ENCODE peak calls at places on chromosomes 3 and 15, in five cellular contexts. One of them, this sample, is unnamed.

GRCh38 chr15:59170295-59170881 is 36.3 kb upstream of the LDHAL6B start:
- DNase-seq in GM23248: peak; percentile 93
- DNase-seq in tibial artery: peak; percentile 78
- DNase-seq in kidney: peak; percentile 94
- DNase-seq in endothelial cell of umbilical vein: peak; percentile 63
- DNase-seq in this sample: no peak

GRCh38 chr3:148077318-148077923 is 620.3 kb upstream of the AGTR1 start:
- DNase-seq in GM23248: peak; percentile 51
- DNase-seq in tibial artery: no peak
- DNase-seq in kidney: no peak
- DNase-seq in endothelial cell of umbilical vein: peak; percentile 48
- DNase-seq in this sample: peak; percentile 16

GRCh38 chr3:69827127-69827526 is 87.9 kb downstream of the MITF start:
- DNase-seq in GM23248: no peak
- DNase-seq in tibial artery: no peak
- DNase-seq in kidney: no peak
- DNase-seq in endothelial cell of umbilical vein: no peak
- DNase-seq in this sample: no peak

GRCh38 chr15:61050844-61051569 is 178.1 kb downstream of the RORA start:
- DNase-seq in GM23248: peak; percentile 40
- DNase-seq in tibial artery: no peak
- DNase-seq in kidney: no peak
- DNase-seq in endothelial cell of umbilical vein: no peak
- DNase-seq in this sample: no peak

GRCh38 chr3:23926736-23927135 is 9.8 kb downstream of the RPL15 start:
- DNase-seq in GM23248: no peak
- DNase-seq in tibial artery: no peak
- DNase-seq in kidney: no peak
- DNase-seq in endothelial cell of umbilical vein: no peak
- DNase-seq in this sample: no peak

GRCh38 chr15:46408312-46408711 is 773.5 kb downstream of the SQOR start:
- DNase-seq in GM23248: no peak
- DNase-seq in tibial artery: no peak
- DNase-seq in kidney: no peak
- DNase-seq in endothelial cell of umbilical vein: no peak
- DNase-seq in this sample: no peak

GRCh38 chr15:69719527-69719926 is 266.9 kb downstream of the RPLP1 start:
- DNase-seq in GM23248: no peak
- DNase-seq in tibial artery: peak; percentile 48
- DNase-seq in kidney: no peak
- DNase-seq in endothelial cell of umbilical vein: no peak
- DNase-seq in this sample: no peak

GRCh38 chr3:146280859-146281258 is 30.0 kb upstream of the PLSCR4 start:
- DNase-seq in GM23248: peak; percentile 54
- DNase-seq in tibial artery: no peak
- DNase-seq in kidney: no peak
- DNase-seq in endothelial cell of umbilical vein: no peak
- DNase-seq in this sample: peak; percentile 27

GRCh38 chr3:47096955-47097354 is 67.0 kb downstream of the SETD2 start:
- DNase-seq in GM23248: peak; percentile 79
- DNase-seq in tibial artery: no peak
- DNase-seq in kidney: no peak
- DNase-seq in endothelial cell of umbilical vein: no peak
- DNase-seq in this sample: peak; percentile 37

GRCh38 chr3:120791958-120792357 is 49.4 kb downstream of the GTF2E1 start:
- DNase-seq in GM23248: peak; percentile 57
- DNase-seq in tibial artery: no peak
- DNase-seq in kidney: no peak
- DNase-seq in endothelial cell of umbilical vein: peak; percentile 74
- DNase-seq in this sample: peak; percentile 88

GRCh38 chr3:148924572-148924971 is 59.5 kb downstream of the CPA3 start:
- DNase-seq in GM23248: peak; percentile 59
- DNase-seq in tibial artery: no peak
- DNase-seq in kidney: no peak
- DNase-seq in endothelial cell of umbilical vein: peak; percentile 15
- DNase-seq in this sample: peak; percentile 28

DNA sequence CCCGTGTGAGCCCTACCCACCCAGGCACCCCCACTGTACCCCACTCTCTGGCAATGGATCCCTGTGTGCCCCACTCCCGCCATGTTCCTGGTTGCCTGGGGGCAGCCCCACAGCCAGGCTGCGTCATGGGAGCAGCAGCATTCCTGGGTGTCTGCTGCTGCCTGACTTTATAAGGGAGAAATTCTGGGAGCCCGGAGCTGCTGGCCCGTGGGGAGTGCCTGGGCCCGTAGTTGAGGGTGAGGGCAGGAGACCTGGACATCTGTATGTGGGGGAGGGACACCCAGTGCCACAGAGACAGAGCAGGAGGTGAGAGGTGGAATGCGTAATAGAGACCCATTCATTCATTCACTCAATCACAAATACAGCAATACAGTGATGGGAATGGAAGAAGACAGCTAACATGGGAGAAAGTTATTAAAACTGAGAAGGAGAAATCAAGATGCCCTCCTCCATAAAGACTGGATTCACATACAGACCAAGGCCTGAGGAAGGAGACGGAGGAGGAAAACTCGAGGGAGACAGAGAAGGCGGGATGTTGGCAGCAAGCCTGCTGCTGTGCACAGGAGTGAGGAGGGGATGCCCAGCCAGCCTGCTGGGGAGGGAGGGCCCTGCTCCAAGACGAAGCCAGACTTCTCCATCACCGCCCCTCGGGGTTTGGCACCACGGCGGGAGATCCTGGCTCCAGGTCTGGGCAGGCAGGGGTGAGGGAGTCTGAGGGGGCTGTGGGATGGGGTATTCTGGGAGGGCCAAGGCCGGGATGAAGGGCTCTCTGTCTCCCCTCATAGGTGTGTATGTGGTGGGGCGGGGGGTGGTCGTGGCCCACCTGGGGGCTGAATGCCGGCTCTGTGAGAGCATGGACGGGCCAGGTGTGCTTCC is 14.9 kb downstream of the CSPG4 start:
- DNase-seq in GM23248: no peak
- DNase-seq in tibial artery: no peak
- DNase-seq in kidney: no peak
- DNase-seq in endothelial cell of umbilical vein: no peak
- DNase-seq in this sample: peak; percentile 32
- H3K4me1 ChIP-seq in GM23248: peaks cover 31% of the 10 kb centered on the region
- H3K4me1 ChIP-seq in tibial artery: peaks cover 9% of the 10 kb centered on the region
- H3K4me1 ChIP-seq in kidney: no peaks in the 10 kb centered on the region
- H3K4me1 ChIP-seq in endothelial cell of umbilical vein: peaks cover 16% of the 10 kb centered on the region
- H3K4me1 ChIP-seq in this sample: peaks cover 66% of the 10 kb centered on the region

DNA sequence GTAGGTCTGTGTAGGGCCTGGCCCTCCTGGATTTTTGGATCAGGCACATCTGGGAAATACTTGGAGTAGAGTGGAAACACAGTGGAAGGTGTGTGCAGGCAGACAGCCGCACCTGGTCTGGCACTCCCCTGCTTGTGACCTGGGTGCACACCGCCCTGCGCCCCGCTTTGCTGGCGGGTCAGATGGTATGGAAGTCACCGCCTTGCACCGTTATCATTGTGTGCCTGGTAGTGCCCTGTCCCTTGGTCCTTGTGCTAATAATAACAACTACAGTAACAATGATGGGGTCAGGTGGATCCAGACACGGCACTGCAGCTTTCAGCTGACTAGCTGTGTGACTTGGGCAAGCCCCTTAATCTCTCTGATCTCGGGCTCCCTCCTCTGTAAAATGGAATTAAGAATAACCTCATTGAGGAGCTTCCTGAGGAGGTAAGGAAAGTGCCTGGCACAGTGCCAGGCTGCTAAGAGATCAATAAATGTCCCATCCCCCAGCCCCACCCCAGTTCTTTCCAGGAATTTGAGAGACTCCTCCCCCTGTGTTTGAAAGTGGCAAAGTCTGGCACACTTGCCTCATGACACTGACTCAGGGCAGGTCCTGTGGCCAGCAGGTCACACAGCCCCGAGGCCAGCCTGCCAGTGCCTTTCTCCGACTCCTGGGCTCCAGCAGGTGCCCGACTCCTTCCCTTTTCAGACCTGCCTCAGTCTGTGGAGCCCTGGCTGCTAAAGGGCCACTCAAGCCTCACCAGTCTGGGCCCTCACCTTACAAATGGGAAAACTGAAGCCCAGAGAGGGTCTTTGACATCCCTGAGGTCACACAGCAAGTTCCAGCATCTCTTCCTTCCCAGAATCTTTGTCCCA is 9.8 kb downstream of the ISG20 start:
- DNase-seq in GM23248: peak; percentile 36
- DNase-seq in tibial artery: no peak
- DNase-seq in kidney: peak; percentile 72
- DNase-seq in endothelial cell of umbilical vein: no peak
- DNase-seq in this sample: peak; percentile 17
- H3K4me1 ChIP-seq in GM23248: peaks cover 8% of the 10 kb centered on the region
- H3K4me1 ChIP-seq in tibial artery: no peaks in the 10 kb centered on the region
- H3K4me1 ChIP-seq in kidney: no peaks in the 10 kb centered on the region
- H3K4me1 ChIP-seq in endothelial cell of umbilical vein: peaks cover 35% of the 10 kb centered on the region
- H3K4me1 ChIP-seq in this sample: peaks cover 9% of the 10 kb centered on the region

DNA sequence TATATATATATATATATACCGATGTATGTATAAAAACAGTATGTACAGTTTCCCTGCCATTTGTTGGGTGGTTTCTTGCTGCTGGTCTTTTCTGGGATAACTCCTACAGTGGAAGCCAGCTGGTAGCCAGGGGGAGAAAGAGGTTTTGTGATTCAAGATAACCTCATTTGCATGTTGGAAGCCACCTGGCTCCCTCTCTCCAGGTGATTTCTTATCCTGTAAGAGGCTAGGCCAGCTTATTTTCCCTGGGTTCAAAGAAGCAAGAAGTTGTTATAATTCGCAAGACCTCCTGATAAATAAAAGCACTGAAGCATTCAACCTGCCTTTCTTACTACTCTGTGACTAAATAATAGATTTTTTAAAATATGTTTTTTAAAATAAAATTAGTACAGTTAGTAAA is 443.3 kb downstream of the VGLL3 start:
- DNase-seq in GM23248: no peak
- DNase-seq in tibial artery: no peak
- DNase-seq in kidney: no peak
- DNase-seq in endothelial cell of umbilical vein: no peak
- DNase-seq in this sample: no peak
- H3K4me1 ChIP-seq in GM23248: no peaks in the 10 kb centered on the region
- H3K4me1 ChIP-seq in tibial artery: no peaks in the 10 kb centered on the region
- H3K4me1 ChIP-seq in kidney: no peaks in the 10 kb centered on the region
- H3K4me1 ChIP-seq in endothelial cell of umbilical vein: no peaks in the 10 kb centered on the region
- H3K4me1 ChIP-seq in this sample: no peaks in the 10 kb centered on the region

DNA sequence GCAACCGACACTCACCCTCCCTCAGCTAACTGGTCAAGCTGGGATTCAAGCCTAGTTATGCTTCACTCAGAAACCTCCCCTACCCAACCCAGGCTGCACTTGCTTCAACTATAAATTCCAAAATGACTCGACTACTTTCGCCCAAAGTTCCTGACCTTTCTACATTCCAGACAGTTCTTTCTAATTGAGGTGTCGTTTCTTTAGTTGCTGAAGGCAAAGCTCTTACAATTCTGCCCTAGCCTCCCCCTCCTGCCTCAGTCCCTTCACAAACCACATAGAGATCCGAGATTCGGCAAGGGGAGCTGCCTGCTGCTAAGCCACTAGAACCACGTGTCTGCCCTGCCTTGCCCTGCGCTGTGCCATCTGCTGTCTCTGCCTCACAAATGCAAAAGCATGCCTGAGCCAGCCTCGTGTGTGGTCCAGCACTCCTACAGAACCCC is 74.7 kb upstream of the SH3GL3 start:
- DNase-seq in GM23248: peak; percentile 51
- DNase-seq in tibial artery: no peak
- DNase-seq in kidney: no peak
- DNase-seq in endothelial cell of umbilical vein: no peak
- DNase-seq in this sample: no peak
- H3K4me1 ChIP-seq in GM23248: peaks cover 8% of the 10 kb centered on the region
- H3K4me1 ChIP-seq in tibial artery: no peaks in the 10 kb centered on the region
- H3K4me1 ChIP-seq in kidney: no peaks in the 10 kb centered on the region
- H3K4me1 ChIP-seq in endothelial cell of umbilical vein: no peaks in the 10 kb centered on the region
- H3K4me1 ChIP-seq in this sample: no peaks in the 10 kb centered on the region

GRCh38 chr3:14435175-14436011 is 33.0 kb downstream of the SLC6A6 start:
- DNase-seq in GM23248: peak; percentile 83
- DNase-seq in tibial artery: no peak
- DNase-seq in kidney: no peak
- DNase-seq in endothelial cell of umbilical vein: peak; percentile 88
- DNase-seq in this sample: no peak

GRCh38 chr3:14434541-14435151 is 32.2 kb downstream of the SLC6A6 start:
- DNase-seq in GM23248: peak; percentile 26
- DNase-seq in tibial artery: no peak
- DNase-seq in kidney: no peak
- DNase-seq in endothelial cell of umbilical vein: no peak
- DNase-seq in this sample: no peak

GRCh38 chr3:14432996-14433572 is 30.7 kb downstream of the SLC6A6 start:
- DNase-seq in GM23248: no peak
- DNase-seq in tibial artery: no peak
- DNase-seq in kidney: no peak
- DNase-seq in endothelial cell of umbilical vein: no peak
- DNase-seq in this sample: no peak

GRCh38 chr3:14431928-14432834 is 29.8 kb downstream of the SLC6A6 start:
- DNase-seq in GM23248: peak; percentile 92
- DNase-seq in tibial artery: peak; percentile 84
- DNase-seq in kidney: peak; percentile 97
- DNase-seq in endothelial cell of umbilical vein: peak; percentile 83
- DNase-seq in this sample: peak; percentile 84

GRCh38 chr3:14434105-14434504 is 31.7 kb downstream of the SLC6A6 start:
- DNase-seq in GM23248: peak; percentile 92
- DNase-seq in tibial artery: no peak
- DNase-seq in kidney: no peak
- DNase-seq in endothelial cell of umbilical vein: peak; percentile 41
- DNase-seq in this sample: peak; percentile 56
- H3K4me1 ChIP-seq in GM23248: peaks cover 36% of the 10 kb centered on the region
- H3K4me1 ChIP-seq in tibial artery: no peaks in the 10 kb centered on the region
- H3K4me1 ChIP-seq in kidney: peaks cover 64% of the 10 kb centered on the region
- H3K4me1 ChIP-seq in endothelial cell of umbilical vein: peaks cover 64% of the 10 kb centered on the region
- H3K4me1 ChIP-seq in this sample: peaks cover 26% of the 10 kb centered on the region

DNA sequence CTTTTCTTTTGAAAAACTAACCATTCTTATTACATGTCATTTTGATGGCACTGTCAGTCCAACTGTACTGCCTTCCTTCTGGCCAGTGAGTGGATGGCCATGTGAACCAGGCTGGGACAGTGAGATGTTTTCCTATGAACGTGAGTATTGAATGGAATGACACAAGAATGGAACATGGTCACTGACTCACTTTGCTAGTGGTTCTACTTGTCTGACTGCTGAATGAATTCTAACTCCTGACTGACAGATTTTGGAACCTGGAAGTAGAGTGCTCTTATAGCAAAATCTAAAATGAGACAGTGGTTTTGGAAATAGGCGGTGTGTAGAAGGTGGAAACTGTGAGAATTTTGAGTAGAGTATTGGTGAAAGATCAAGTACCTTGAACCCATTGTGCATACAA is 606.9 kb upstream of the KCNMB2 start:
- DNase-seq in GM23248: peak; percentile 46
- DNase-seq in tibial artery: no peak
- DNase-seq in kidney: no peak
- DNase-seq in endothelial cell of umbilical vein: no peak
- DNase-seq in this sample: peak; percentile 60
- H3K4me1 ChIP-seq in GM23248: peaks cover 55% of the 10 kb centered on the region
- H3K4me1 ChIP-seq in tibial artery: no peaks in the 10 kb centered on the region
- H3K4me1 ChIP-seq in kidney: peaks cover 7% of the 10 kb centered on the region
- H3K4me1 ChIP-seq in endothelial cell of umbilical vein: peaks cover 21% of the 10 kb centered on the region
- H3K4me1 ChIP-seq in this sample: peaks cover 5% of the 10 kb centered on the region

DNA sequence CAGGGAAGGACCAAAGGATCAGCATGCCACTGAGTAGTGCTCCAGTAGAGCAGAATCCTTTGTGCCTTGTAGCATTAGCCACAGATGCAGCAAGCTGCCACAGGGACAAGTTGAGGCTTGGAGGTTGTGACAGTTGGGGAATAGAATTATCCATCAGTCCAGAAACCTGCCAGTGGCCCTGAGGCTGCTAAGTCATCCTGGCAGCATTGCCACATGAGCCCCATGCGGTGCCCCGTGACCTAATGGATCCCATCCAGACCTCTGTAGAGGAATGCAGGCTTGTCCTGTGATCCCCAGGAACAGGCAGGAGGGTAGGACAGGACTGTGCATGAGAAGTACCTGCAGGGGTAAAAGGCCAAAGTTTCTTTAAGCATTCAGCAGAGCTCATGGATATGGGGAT is 51.7 kb downstream of the BOC start:
- DNase-seq in GM23248: no peak
- DNase-seq in tibial artery: no peak
- DNase-seq in kidney: peak; percentile 3
- DNase-seq in endothelial cell of umbilical vein: no peak
- DNase-seq in this sample: no peak
- H3K4me1 ChIP-seq in GM23248: peaks cover 13% of the 10 kb centered on the region
- H3K4me1 ChIP-seq in tibial artery: no peaks in the 10 kb centered on the region
- H3K4me1 ChIP-seq in kidney: no peaks in the 10 kb centered on the region
- H3K4me1 ChIP-seq in endothelial cell of umbilical vein: no peaks in the 10 kb centered on the region
- H3K4me1 ChIP-seq in this sample: no peaks in the 10 kb centered on the region

This sample was measured in fibroblast of lung.